ENCODE peak calls at places on chromosome 16, in five cellular contexts. H is neuronal stem cell, P is trophoblast cell, T is HCT116, O is K562. K is an unnamed sample.

GRCh38 chr16:57185446-57185944 is 344 bp downstream of the PSME3IP1 start:
- DNase-seq in H (no peak), P (peak), T (no peak), O (no peak), K (peak)

GRCh38 chr16:21603920-21604319 is 4.5 kb downstream of the METTL9 start:
- DNase-seq in H (no peak), P (no peak), T (no peak), O (peak), K (peak)

GRCh38 chr16:30813821-30814189 is 26.8 kb upstream of the ZNF629 start:
- DNase-seq in H (no peak), P (no peak), T (no peak), O (no peak), K (no peak)

GRCh38 chr16:11615756-11616447 is 29.2 kb upstream of the LITAF start:
- DNase-seq in H (no peak), P (no peak), T (no peak), O (peak), K (peak)

GRCh38 chr16:62077998-62078397 is 41.8 kb upstream of the CDH8 start:
- DNase-seq in H (peak), P (no peak), T (no peak), O (no peak), K (no peak)

GRCh38 chr16:69321080-69321479 is 9.3 kb downstream of the PDF start:
- DNase-seq in H (no peak), P (no peak), T (no peak), O (no peak), K (no peak)

GRCh38 chr16:11497851-11498289 is 88.8 kb downstream of the LITAF start:
- DNase-seq in H (no peak), P (no peak), T (peak), O (peak), K (peak)

GRCh38 chr16:48450367-48450766 is 65.2 kb upstream of the SIAH1 start:
- DNase-seq in H (no peak), P (no peak), T (no peak), O (no peak), K (no peak)

GRCh38 chr16:86872126-86872525 is 293.8 kb downstream of the FOXL1 start:
- DNase-seq in H (no peak), P (no peak), T (no peak), O (no peak), K (no peak)
- H2AFZ ChIP-seq in H (no peak), P (no peak), T (no peak), O (no peak), K (no peak)

GRCh38 chr16:58634265-58634802 is 4.7 kb upstream of the CNOT1 start:
- DNase-seq in H (no peak), P (no peak), T (no peak), O (no peak), K (no peak)

GRCh38 chr16:58635502-58635901 is 5.9 kb upstream of the CNOT1 start:
- DNase-seq in H (no peak), P (no peak), T (no peak), O (no peak), K (no peak)

GRCh38 chr16:58628845-58629680 is 563 bp downstream of the CNOT1 start:
- DNase-seq in H (peak), P (no peak), T (no peak), O (peak), K (no peak)

GRCh38 chr16:58629681-58630640 is at the start of gene CNOT1:
- DNase-seq in H (peak), P (peak), T (peak), O (peak), K (peak)
- H3K9ac ChIP-seq in H (peak), P (peak), T (peak), O (peak), K (peak)

GRCh38 chr16:84462296-84463210 is 41.9 kb downstream of the MEAK7 start:
- DNase-seq in H (no peak), P (no peak), T (no peak), O (no peak), K (no peak)
- H2AFZ ChIP-seq in H (no peak), P (no peak), T (no peak), O (no peak), K (no peak)

DNA sequence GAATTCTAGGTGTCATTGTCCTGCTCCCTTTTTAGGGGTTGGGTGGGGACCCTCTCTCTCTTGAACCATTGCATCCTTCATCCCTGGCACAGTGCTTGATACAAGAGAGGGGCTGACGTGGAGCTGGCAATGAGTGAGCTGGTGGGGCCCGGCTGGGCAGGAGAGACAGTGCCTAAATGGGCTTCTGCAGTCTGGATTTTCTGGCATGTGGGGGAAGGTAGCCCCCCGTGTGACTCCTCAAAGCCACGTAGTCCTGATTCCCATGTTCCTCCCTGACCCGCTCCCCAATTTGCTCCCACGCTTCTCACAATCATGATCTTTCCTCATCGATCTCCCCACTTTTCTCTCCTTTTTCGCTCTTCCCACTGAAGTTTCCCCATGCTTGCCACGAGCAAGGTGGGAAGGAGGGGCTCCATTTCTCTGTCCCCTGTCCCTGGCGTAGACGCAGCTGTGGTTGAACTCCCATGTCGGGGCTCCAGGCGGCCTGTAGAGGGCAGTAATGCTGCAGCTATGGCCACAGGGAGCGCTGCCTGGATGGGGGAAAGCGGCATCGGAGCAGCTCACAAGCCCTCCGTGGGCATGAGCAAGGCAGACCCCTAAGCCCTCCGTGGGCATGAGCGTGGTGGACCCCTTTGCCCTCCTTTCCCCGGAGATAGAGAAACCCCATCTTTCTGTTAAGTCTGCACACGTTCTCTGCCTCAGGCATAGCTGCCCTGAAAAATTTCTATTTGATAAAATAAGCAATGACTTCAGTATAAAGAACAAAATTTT is 47.5 kb downstream of the HAPSTR1 start:
- DNase-seq in H (peak), P (peak), T (peak), O (peak), K (no peak)
- H3K9ac ChIP-seq in H (no peak), P (no peak), T (no peak), O (no peak), K (no peak)

DNA sequence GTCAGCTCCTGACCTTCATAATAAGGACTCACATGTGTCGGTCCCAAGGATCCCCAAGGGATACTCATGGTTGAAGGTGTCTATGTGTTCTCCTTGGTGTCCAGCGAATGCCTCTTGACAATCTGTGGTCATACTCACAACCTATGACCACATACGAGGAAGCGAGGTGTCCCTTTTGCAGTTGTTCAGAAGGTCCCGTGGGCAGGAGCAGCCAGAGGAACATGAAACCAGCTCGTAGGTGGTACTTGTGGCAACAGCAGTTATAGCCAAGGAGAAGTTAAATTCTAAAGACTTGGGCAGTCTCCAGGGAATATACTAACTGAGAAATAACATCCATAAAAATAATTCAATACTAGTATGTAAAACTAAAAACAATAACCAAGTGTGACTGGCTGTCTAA is 685.3 kb downstream of the WWOX start:
- DNase-seq in H (no peak), P (no peak), T (no peak), O (no peak), K (no peak)
- H2AFZ ChIP-seq in H (no peak), P (no peak), T (no peak), O (no peak), K (no peak)

GRCh38 chr16:15434425-15435215 is at the start of gene BMERB1:
- DNase-seq in H (peak), P (no peak), T (peak), O (no peak), K (peak)
- H3K9ac ChIP-seq in H (peak), P (no peak), T (peak), O (peak), K (peak)

DNA sequence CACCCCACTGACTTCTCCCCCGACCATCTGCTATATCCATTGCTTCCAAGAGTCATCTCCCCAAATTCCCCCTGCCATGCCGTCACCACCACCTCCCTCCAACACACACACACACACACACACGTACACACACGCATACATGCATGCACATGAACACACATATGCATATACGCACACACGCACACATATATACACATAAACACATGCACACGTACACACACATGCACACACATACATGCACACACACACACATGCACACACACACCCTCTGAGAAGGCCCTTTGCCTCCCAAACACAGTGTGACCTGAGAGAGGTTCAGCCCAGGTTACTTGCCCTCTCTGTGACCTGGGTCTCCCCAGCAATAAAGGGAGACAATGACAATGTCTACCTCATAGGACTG is 95.1 kb downstream of the ZNF423 start:
- DNase-seq in H (no peak), P (no peak), T (no peak), O (no peak), K (no peak)
- H2AFZ ChIP-seq in H (no peak), P (no peak), T (no peak), O (no peak), K (no peak)

GRCh38 chr16:67861877-67862276 is 11.0 kb upstream of the EDC4 start:
- DNase-seq in H (no peak), P (no peak), T (no peak), O (no peak), K (no peak)

GRCh38 chr16:67864594-67864993 is 8.3 kb upstream of the EDC4 start:
- DNase-seq in H (no peak), P (no peak), T (no peak), O (no peak), K (no peak)

GRCh38 chr16:67860589-67861398 is 12.1 kb upstream of the EDC4 start:
- DNase-seq in H (no peak), P (peak), T (no peak), O (peak), K (peak)

GRCh38 chr16:67865318-67865717 is 7.5 kb upstream of the EDC4 start:
- DNase-seq in H (no peak), P (peak), T (no peak), O (peak), K (no peak)

GRCh38 chr16:67862623-67863583 is 9.9 kb upstream of the EDC4 start:
- DNase-seq in H (no peak), P (no peak), T (no peak), O (no peak), K (peak)
- H3K9ac ChIP-seq in H (no peak), P (no peak), T (no peak), O (peak), K (peak)

GRCh38 chr16:1485847-1486496 is 2.8 kb downstream of the PTX4 start:
- DNase-seq in H (no peak), P (no peak), T (no peak), O (no peak), K (no peak)
- H2AFZ ChIP-seq in H (peak), P (no peak), T (no peak), O (no peak), K (no peak)

K was measured in astrocyte.